ENCODE peak calls at places on chromosomes 13 and 19, in nine cellular contexts. M is CD4-positive, alpha-beta T cell; B is Kasumi-1; J is activated CD8-positive, alpha-beta memory T cell treated with anti-CD3 and anti-CD28 coated beads for 1 hour; Z is mesenteric fat pad; Y is choroid plexus epithelial cell; E is ACHN; L is T1000; V is activated T-helper 1 cell treated with anti-CD3 and anti-CD28 coated beads, Interleukin-12 subunit alpha, Interleukin-12 subunit beta, Interleukin-2, Interleukin-4 antibody, amounts not matched to agents 30 ng/mL and 10 ng/mL and 1 ng/mL, durations not matched to agents 14 hours and 24 hours and 36 hours. A is an unnamed sample.

GRCh38 chr13:109743706-109744453 is 42.5 kb downstream of the IRS2 start:
- DNase-seq in L (peak), M (no peak), J (no peak), B (peak), Z (no peak), V (no peak), Y (peak), E (peak), A (peak)

GRCh38 chr19:13037718-13038117 is 42.4 kb downstream of the NFIX start:
- DNase-seq in B (no peak), V (no peak), J (no peak), L (no peak), Z (no peak), M (no peak), Y (no peak), E (no peak), A (no peak)

GRCh38 chr19:33193864-33194362 is at the start of gene LRP3:
- DNase-seq in E (no peak), J (no peak), Y (peak), L (no peak), V (no peak), B (peak), M (no peak), Z (no peak), A (no peak)

GRCh38 chr13:97742084-97742483 is 211.4 kb upstream of the IPO5 start:
- DNase-seq in V (no peak), L (no peak), B (no peak), E (no peak), J (no peak), Z (no peak), Y (no peak), M (no peak), A (no peak)

GRCh38 chr13:111029957-111030609 is 85.0 kb upstream of the ARHGEF7 start:
- DNase-seq in Z (no peak), J (no peak), Y (no peak), L (no peak), E (no peak), V (no peak), M (no peak), B (no peak), A (peak)

GRCh38 chr19:54172764-54173699 is at the start of gene TMC4:
- DNase-seq in Z (no peak), J (no peak), M (no peak), L (no peak), B (no peak), E (no peak), Y (peak), V (no peak), A (no peak)

GRCh38 chr19:2320939-2321338 is 7.4 kb downstream of the LSM7 start:
- DNase-seq in J (no peak), M (no peak), V (no peak), L (no peak), B (no peak), Z (no peak), Y (no peak), E (no peak), A (no peak)

GRCh38 chr19:40533508-40533907 is 43.2 kb upstream of the SHKBP1 start:
- DNase-seq in E (no peak), L (no peak), Z (no peak), M (no peak), B (no peak), Y (peak), V (no peak), J (no peak), A (no peak)

GRCh38 chr13:98752111-98752941 is at the start of gene SLC15A1:
- DNase-seq in E (no peak), Z (peak), L (no peak), J (no peak), B (no peak), V (no peak), M (no peak), Y (no peak), A (peak)

GRCh38 chr19:16896913-16897571 is 8.2 kb downstream of the F2RL3 start:
- DNase-seq in Z (peak), J (peak), E (peak), B (no peak), Y (peak), M (peak), L (peak), V (peak), A (peak)

GRCh38 chr19:10290439-10290875 is 705 bp downstream of the ICAM5 start:
- DNase-seq in M (no peak), B (peak), Z (no peak), V (no peak), Y (no peak), L (no peak), J (no peak), E (no peak), A (no peak)

GRCh38 chr19:3029070-3029923 is at the start of gene TLE2:
- DNase-seq in B (no peak), Z (no peak), V (no peak), Y (no peak), J (no peak), M (no peak), E (no peak), L (no peak), A (no peak)

GRCh38 chr13:24138911-24139310 is 21.6 kb upstream of the SPATA13 start:
- DNase-seq in V (no peak), E (no peak), Z (no peak), B (no peak), M (no peak), J (no peak), Y (no peak), L (no peak), A (no peak)

GRCh38 chr19:27752530-27753184 is 1460.3 kb downstream of the UQCRFS1 start:
- DNase-seq in Y (no peak), B (no peak), M (no peak), J (no peak), Z (peak), E (no peak), L (no peak), V (no peak), A (no peak)

GRCh38 chr19:46489445-46490272 is 6.0 kb downstream of the PNMA8B start:
- DNase-seq in M (no peak), Y (peak), Z (no peak), E (no peak), V (no peak), L (no peak), B (no peak), J (no peak), A (no peak)

GRCh38 chr19:56566904-56567273 is 379 bp upstream of the ZNF470 start:
- DNase-seq in E (no peak), J (no peak), Y (peak), L (peak), Z (peak), V (peak), M (peak), B (peak), A (no peak)

GRCh38 chr13:72805663-72806341 is 23.9 kb downstream of the PIBF1 start:
- DNase-seq in Z (no peak), M (no peak), L (no peak), V (no peak), Y (peak), B (no peak), J (no peak), E (no peak), A (no peak)

GRCh38 chr13:65638572-65639168 is 1591.5 kb downstream of the PCDH9 start:
- DNase-seq in E (peak), L (no peak), Z (no peak), M (no peak), V (no peak), B (peak), J (no peak), Y (peak), A (peak)

GRCh38 chr19:54551950-54552912 is 21.4 kb upstream of the LILRA2 start:
- DNase-seq in E (no peak), L (no peak), M (no peak), V (no peak), B (no peak), Z (peak), Y (no peak), J (no peak), A (no peak)

GRCh38 chr19:11203194-11204075 is 6.1 kb upstream of the KANK2 start:
- DNase-seq in L (peak), M (peak), Y (peak), E (peak), V (no peak), Z (no peak), B (peak), J (no peak), A (peak)

GRCh38 chr13:44989941-44990340 is 603 bp downstream of the GPALPP1 start:
- DNase-seq in Z (no peak), V (peak), J (no peak), M (no peak), E (peak), B (peak), Y (no peak), L (no peak), A (no peak)

GRCh38 chr13:106311004-106311403 is 224.5 kb downstream of the EFNB2 start:
- DNase-seq in Y (no peak), Z (no peak), V (no peak), B (no peak), J (no peak), L (no peak), E (no peak), M (no peak), A (no peak)

GRCh38 chr13:44004881-44005280 is 125.2 kb downstream of the LACC1 start:
- DNase-seq in Y (peak), J (no peak), B (peak), E (peak), L (no peak), V (no peak), Z (no peak), M (no peak), A (no peak)

GRCh38 chr13:31765441-31765840 is 26.1 kb downstream of the RXFP2 start:
- DNase-seq in Y (peak), V (no peak), B (no peak), M (no peak), Z (no peak), J (no peak), E (no peak), L (no peak), A (no peak)

GRCh38 chr19:57302020-57302465 is 18.2 kb upstream of the ZNF543 start:
- DNase-seq in L (peak), V (no peak), Y (peak), B (no peak), Z (no peak), E (peak), J (no peak), M (no peak), A (peak)

GRCh38 chr13:64255988-64256387 is 2840.3 kb upstream of the PCDH20 start:
- DNase-seq in E (no peak), B (no peak), V (no peak), M (no peak), J (no peak), Y (no peak), L (no peak), Z (no peak), A (no peak)

GRCh38 chr19:20558011-20558410 is 7.6 kb downstream of the ZNF737 start:
- DNase-seq in L (no peak), J (no peak), M (no peak), Y (no peak), B (no peak), E (no peak), Z (no peak), V (no peak), A (no peak)

GRCh38 chr13:73106513-73107214 is 47.9 kb downstream of the KLF5 start:
- DNase-seq in J (no peak), B (no peak), L (no peak), Z (no peak), E (no peak), Y (no peak), V (no peak), M (no peak), A (no peak)

GRCh38 chr19:883661-884211 is 9.3 kb downstream of the MED16 start:
- DNase-seq in E (no peak), Y (no peak), V (no peak), B (no peak), J (no peak), L (peak), Z (no peak), M (no peak), A (no peak)

GRCh38 chr13:79786176-79786575 is 305.2 kb downstream of the NDFIP2 start:
- DNase-seq in Z (no peak), M (no peak), J (no peak), L (no peak), Y (no peak), E (no peak), V (no peak), B (no peak), A (no peak)